ENCODE peak calls at places on chromosomes 1 and 21, in five cellular contexts. V is A549, H is tibial nerve, Y is adrenal gland, K is stomach. O is an unnamed sample.
A peak's percentile ranks its signal among the peaks of the same experiment; 100 is the strongest.

GRCh38 chr1:28537457-28538199 is 15.3 kb upstream of the TRNAU1AP start:
- DNase-seq in V (no peak), H (no peak), Y (no peak), K (no peak), O (no peak)

GRCh38 chr1:234933031-234933430 is 195.6 kb downstream of the TOMM20 start:
- DNase-seq in V (no peak), H (no peak), Y (peak; percentile 71), K (peak; percentile 53), O (no peak)

GRCh38 chr1:30732277-30732996 is 9.1 kb upstream of the MATN1 start:
- DNase-seq in V (no peak), H (no peak), Y (no peak), K (no peak), O (no peak)

GRCh38 chr21:37060296-37060695 is 12.6 kb downstream of the PIGP start:
- DNase-seq in V (peak; percentile 86), H (peak; percentile 57), Y (peak; percentile 61), K (peak; percentile 40), O (no peak)

GRCh38 chr1:180188103-180188506 is 33.4 kb downstream of the QSOX1 start:
- DNase-seq in V (peak; percentile 79), H (peak; percentile 19), Y (peak; percentile 68), K (peak; percentile 44), O (no peak)

GRCh38 chr1:192485692-192486436 is 89.7 kb upstream of the RGS1 start:
- DNase-seq in V (peak; percentile 75), H (peak; percentile 97), Y (peak; percentile 91), K (peak; percentile 75), O (peak; percentile 80)

GRCh38 chr21:45154511-45155508 is 80.4 kb downstream of the ADARB1 start:
- DNase-seq in V (peak; percentile 18), H (no peak), Y (no peak), K (peak; percentile 3), O (peak; percentile 72)

GRCh38 chr1:212853658-212854057 is 4.4 kb upstream of the FLVCR1 start:
- DNase-seq in V (peak; percentile 94), H (no peak), Y (no peak), K (no peak), O (no peak)

GRCh38 chr1:21241761-21242581 is 48.3 kb downstream of the ECE1 start:
- DNase-seq in V (no peak), H (no peak), Y (no peak), K (no peak), O (no peak)

GRCh38 chr21:42151148-42152074 is 67.5 kb upstream of the ABCG1 start:
- DNase-seq in V (no peak), H (no peak), Y (peak; percentile 15), K (no peak), O (peak; percentile 72)

GRCh38 chr21:44199448-44199847 is 41.3 kb downstream of the ICOSLG start:
- DNase-seq in V (no peak), H (no peak), Y (no peak), K (peak; percentile 28), O (no peak)

GRCh38 chr1:74341702-74342339 is 106.6 kb downstream of the TNNI3K start:
- DNase-seq in V (no peak), H (no peak), Y (no peak), K (no peak), O (no peak)

GRCh38 chr1:44632511-44633072 is 41.7 kb downstream of the TMEM53 start:
- DNase-seq in V (no peak), H (no peak), Y (no peak), K (no peak), O (no peak)

GRCh38 chr1:10733967-10734366 is 62.5 kb downstream of the CASZ1 start:
- DNase-seq in V (no peak), H (no peak), Y (no peak), K (no peak), O (no peak)

GRCh38 chr1:180912211-180912800 is 391 bp upstream of the KIAA1614 start:
- DNase-seq in V (no peak), H (no peak), Y (no peak), K (no peak), O (peak; percentile 72)

GRCh38 chr1:70586046-70586445 is 175.0 kb downstream of the CTH start:
- DNase-seq in V (no peak), H (no peak), Y (no peak), K (no peak), O (no peak)

GRCh38 chr1:21543598-21543997 is 34.4 kb downstream of the ALPL start:
- DNase-seq in V (no peak), H (no peak), Y (no peak), K (no peak), O (no peak)

GRCh38 chr1:31397360-31398095 is 15.5 kb upstream of the SERINC2 start:
- DNase-seq in V (no peak), H (no peak), Y (no peak), K (no peak), O (no peak)

GRCh38 chr1:230029244-230029643 is 37.8 kb upstream of the GALNT2 start:
- DNase-seq in V (no peak), H (no peak), Y (no peak), K (no peak), O (no peak)

GRCh38 chr1:231362325-231362724 is 24.2 kb downstream of the SPRTN start:
- DNase-seq in V (no peak), H (no peak), Y (no peak), K (no peak), O (no peak)

GRCh38 chr1:148334339-148335130 is 148.6 kb downstream of the PPIAL4G start:
- DNase-seq in V (peak; percentile 93), H (peak; percentile 62), Y (peak; percentile 79), K (peak; percentile 80), O (peak; percentile 88)

GRCh38 chr1:194903524-194903923 is 1704.7 kb downstream of the KCNT2 start:
- DNase-seq in V (no peak), H (no peak), Y (no peak), K (no peak), O (no peak)

GRCh38 chr1:206706806-206707205 is 22.1 kb downstream of the MAPKAPK2 start:
- DNase-seq in V (no peak), H (no peak), Y (no peak), K (no peak), O (no peak)
- H3K27ac ChIP-seq in V (peak overlapping the region; percentile 74), H (no peak overlapping the region), Y (no peak overlapping the region), K (peak overlapping the region; percentile 84), O (peak overlapping the region; percentile 9)

GRCh38 chr1:60970081-60970509 is 112.3 kb upstream of the NFIA start:
- DNase-seq in V (peak; percentile 9), H (no peak), Y (no peak), K (no peak), O (no peak)
- TF ChIP-seq CTCF in V (peak; percentile 37), H (peak; percentile 24), Y (peak; percentile 49), K (peak; percentile 29), O (no peak)

GRCh38 chr1:184754479-184755225 is at the start of gene EDEM3:
- DNase-seq in V (peak; percentile 99), H (peak; percentile 95), Y (peak; percentile 99), K (peak; percentile 98), O (peak; percentile 100)

GRCh38 chr1:184755226-184756065 is 788 bp upstream of the EDEM3 start:
- DNase-seq in V (peak; percentile 22), H (peak; percentile 13), Y (peak; percentile 35), K (no peak), O (no peak)

GRCh38 chr1:184753093-184753492 is 1.6 kb downstream of the EDEM3 start:
- DNase-seq in V (no peak), H (no peak), Y (no peak), K (no peak), O (no peak)

GRCh38 chr1:184753608-184754478 is 815 bp downstream of the EDEM3 start:
- DNase-seq in V (peak; percentile 21), H (peak; percentile 8), Y (peak; percentile 57), K (peak; percentile 45), O (peak; percentile 79)

GRCh38 chr1:184752656-184753055 is 2.0 kb downstream of the EDEM3 start:
- DNase-seq in V (no peak), H (no peak), Y (no peak), K (no peak), O (no peak)
- H3K4me3 ChIP-seq in V (no peak overlapping the region), H (no peak overlapping the region), Y (no peak overlapping the region), K (peak overlapping the region; percentile 93), O (no peak overlapping the region)

GRCh38 chr1:4652631-4653327 is 1.6 kb upstream of the AJAP1 start:
- DNase-seq in V (peak; percentile 58), H (peak; percentile 30), Y (peak; percentile 57), K (peak; percentile 41), O (no peak)
- H3K27ac ChIP-seq in V (peak overlapping the region; percentile 83), H (no peak overlapping the region), Y (no peak overlapping the region), K (no peak overlapping the region), O (no peak overlapping the region)

GRCh38 chr21:17931080-17931479 is 111.9 kb upstream of the C21orf91 start:
- DNase-seq in V (peak; percentile 4), H (no peak), Y (no peak), K (no peak), O (no peak)
- TF ChIP-seq CTCF in V (no peak), H (no peak), Y (peak; percentile 7), K (no peak), O (no peak)

O was measured in coronary artery.